ENCODE peak calls at places on chromosomes 16 and 17, in five cellular contexts. One of them, this sample, is unnamed.

GRCh38 chr16:70483426-70483825 is 29.0 kb downstream of the FCSK start:
- DNase-seq in IMR-90: no peak
- DNase-seq in mucosa of descending colon: no peak
- DNase-seq in lung: no peak
- DNase-seq in left ventricle myocardium inferior: no peak
- DNase-seq in this sample: no peak

GRCh38 chr17:62705781-62706597 is 78.5 kb downstream of the MRC2 start:
- DNase-seq in IMR-90: peak; percentile 47
- DNase-seq in mucosa of descending colon: no peak
- DNase-seq in lung: no peak
- DNase-seq in left ventricle myocardium inferior: no peak
- DNase-seq in this sample: no peak

GRCh38 chr17:27428781-27429505 is 27.3 kb upstream of the KSR1 start:
- DNase-seq in IMR-90: no peak
- DNase-seq in mucosa of descending colon: no peak
- DNase-seq in lung: no peak
- DNase-seq in left ventricle myocardium inferior: no peak
- DNase-seq in this sample: no peak

GRCh38 chr16:8849411-8850011 is 19.3 kb downstream of the CARHSP1 start:
- DNase-seq in IMR-90: no peak
- DNase-seq in mucosa of descending colon: no peak
- DNase-seq in lung: no peak
- DNase-seq in left ventricle myocardium inferior: no peak
- DNase-seq in this sample: no peak

GRCh38 chr16:28867241-28867640 is 3.6 kb downstream of the SH2B1 start:
- DNase-seq in IMR-90: no peak
- DNase-seq in mucosa of descending colon: no peak
- DNase-seq in lung: no peak
- DNase-seq in left ventricle myocardium inferior: no peak
- DNase-seq in this sample: no peak

GRCh38 chr16:30186782-30187555 is 3.6 kb downstream of the CORO1A start:
- DNase-seq in IMR-90: no peak
- DNase-seq in mucosa of descending colon: peak; percentile 88
- DNase-seq in lung: peak; percentile 66
- DNase-seq in left ventricle myocardium inferior: peak; percentile 75
- DNase-seq in this sample: peak; percentile 77

GRCh38 chr17:76378548-76379274 is 5.7 kb upstream of the SPHK1 start:
- DNase-seq in IMR-90: no peak
- DNase-seq in mucosa of descending colon: no peak
- DNase-seq in lung: no peak
- DNase-seq in left ventricle myocardium inferior: no peak
- DNase-seq in this sample: no peak

GRCh38 chr16:73483076-73483791 is 435.3 kb upstream of the ZFHX3 start:
- DNase-seq in IMR-90: no peak
- DNase-seq in mucosa of descending colon: no peak
- DNase-seq in lung: no peak
- DNase-seq in left ventricle myocardium inferior: no peak
- DNase-seq in this sample: no peak

GRCh38 chr17:61733021-61733420 is 130.3 kb downstream of the BRIP1 start:
- DNase-seq in IMR-90: no peak
- DNase-seq in mucosa of descending colon: no peak
- DNase-seq in lung: no peak
- DNase-seq in left ventricle myocardium inferior: no peak
- DNase-seq in this sample: no peak

GRCh38 chr17:17500999-17501605 is 4.9 kb upstream of the RASD1 start:
- DNase-seq in IMR-90: no peak
- DNase-seq in mucosa of descending colon: peak; percentile 29
- DNase-seq in lung: no peak
- DNase-seq in left ventricle myocardium inferior: no peak
- DNase-seq in this sample: no peak

GRCh38 chr17:56320443-56320842 is 167.2 kb downstream of the ANKFN1 start:
- DNase-seq in IMR-90: peak; percentile 2
- DNase-seq in mucosa of descending colon: no peak
- DNase-seq in lung: no peak
- DNase-seq in left ventricle myocardium inferior: no peak
- DNase-seq in this sample: no peak

GRCh38 chr16:81410643-81411235 is 33.9 kb upstream of the CMIP start:
- DNase-seq in IMR-90: no peak
- DNase-seq in mucosa of descending colon: peak; percentile 9
- DNase-seq in lung: no peak
- DNase-seq in left ventricle myocardium inferior: no peak
- DNase-seq in this sample: no peak

GRCh38 chr17:82932146-82933005 is 92.6 kb upstream of the ZNF750 start:
- DNase-seq in IMR-90: peak; percentile 86
- DNase-seq in mucosa of descending colon: no peak
- DNase-seq in lung: no peak
- DNase-seq in left ventricle myocardium inferior: peak; percentile 7
- DNase-seq in this sample: no peak

GRCh38 chr17:77391668-77392375 is 251.1 kb downstream of the SEC14L1 start:
- DNase-seq in IMR-90: peak; percentile 99
- DNase-seq in mucosa of descending colon: peak; percentile 60
- DNase-seq in lung: no peak
- DNase-seq in left ventricle myocardium inferior: peak; percentile 57
- DNase-seq in this sample: no peak

GRCh38 chr16:61098505-61098904 is 937.7 kb downstream of the CDH8 start:
- DNase-seq in IMR-90: no peak
- DNase-seq in mucosa of descending colon: no peak
- DNase-seq in lung: no peak
- DNase-seq in left ventricle myocardium inferior: no peak
- DNase-seq in this sample: no peak

GRCh38 chr16:69119536-69119935 is 12.9 kb downstream of the CHTF8 start:
- DNase-seq in IMR-90: no peak
- DNase-seq in mucosa of descending colon: no peak
- DNase-seq in lung: no peak
- DNase-seq in left ventricle myocardium inferior: no peak
- DNase-seq in this sample: no peak

GRCh38 chr16:88716601-88717001 is 10.3 kb downstream of the CTU2 start:
- DNase-seq in IMR-90: no peak
- DNase-seq in mucosa of descending colon: no peak
- DNase-seq in lung: no peak
- DNase-seq in left ventricle myocardium inferior: no peak
- DNase-seq in this sample: no peak

GRCh38 chr16:48091077-48091476 is 64.7 kb downstream of the ABCC12 start:
- DNase-seq in IMR-90: no peak
- DNase-seq in mucosa of descending colon: no peak
- DNase-seq in lung: no peak
- DNase-seq in left ventricle myocardium inferior: no peak
- DNase-seq in this sample: no peak

GRCh38 chr17:82806645-82807044 is 33.2 kb downstream of the ZNF750 start:
- DNase-seq in IMR-90: no peak
- DNase-seq in mucosa of descending colon: peak; percentile 17
- DNase-seq in lung: no peak
- DNase-seq in left ventricle myocardium inferior: no peak
- DNase-seq in this sample: no peak

GRCh38 chr17:11293480-11293879 is 52.5 kb downstream of the SHISA6 start:
- DNase-seq in IMR-90: no peak
- DNase-seq in mucosa of descending colon: no peak
- DNase-seq in lung: no peak
- DNase-seq in left ventricle myocardium inferior: no peak
- DNase-seq in this sample: no peak

GRCh38 chr17:1227917-1228751 is 42.1 kb upstream of the BHLHA9 start:
- DNase-seq in IMR-90: no peak
- DNase-seq in mucosa of descending colon: peak; percentile 70
- DNase-seq in lung: no peak
- DNase-seq in left ventricle myocardium inferior: peak; percentile 52
- DNase-seq in this sample: no peak

GRCh38 chr17:52986056-52986662 is 827.6 kb upstream of the CA10 start:
- DNase-seq in IMR-90: no peak
- DNase-seq in mucosa of descending colon: no peak
- DNase-seq in lung: no peak
- DNase-seq in left ventricle myocardium inferior: no peak
- DNase-seq in this sample: no peak

GRCh38 chr16:8087597-8088279 is 502.6 kb downstream of the TMEM114 start:
- DNase-seq in IMR-90: no peak
- DNase-seq in mucosa of descending colon: no peak
- DNase-seq in lung: no peak
- DNase-seq in left ventricle myocardium inferior: no peak
- DNase-seq in this sample: no peak

GRCh38 chr16:3610698-3611144 is 685 bp downstream of the SLX4 start:
- DNase-seq in IMR-90: no peak
- DNase-seq in mucosa of descending colon: no peak
- DNase-seq in lung: no peak
- DNase-seq in left ventricle myocardium inferior: no peak
- DNase-seq in this sample: no peak

GRCh38 chr17:80396680-80397387 is 18.1 kb upstream of the ENDOV start:
- DNase-seq in IMR-90: no peak
- DNase-seq in mucosa of descending colon: no peak
- DNase-seq in lung: no peak
- DNase-seq in left ventricle myocardium inferior: no peak
- DNase-seq in this sample: no peak

GRCh38 chr16:24035127-24035842 is 199.5 kb downstream of the PRKCB start:
- DNase-seq in IMR-90: no peak
- DNase-seq in mucosa of descending colon: peak; percentile 38
- DNase-seq in lung: no peak
- DNase-seq in left ventricle myocardium inferior: no peak
- DNase-seq in this sample: peak; percentile 73

GRCh38 chr16:51137097-51137496 is 14.0 kb downstream of the SALL1 start:
- DNase-seq in IMR-90: no peak
- DNase-seq in mucosa of descending colon: no peak
- DNase-seq in lung: no peak
- DNase-seq in left ventricle myocardium inferior: no peak
- DNase-seq in this sample: no peak

GRCh38 chr17:1056761-1057160 is 59.8 kb downstream of the TIMM22 start:
- DNase-seq in IMR-90: no peak
- DNase-seq in mucosa of descending colon: peak; percentile 21
- DNase-seq in lung: no peak
- DNase-seq in left ventricle myocardium inferior: no peak
- DNase-seq in this sample: no peak

GRCh38 chr17:17902877-17903276 is 66.1 kb upstream of the SREBF1 start:
- DNase-seq in IMR-90: no peak
- DNase-seq in mucosa of descending colon: no peak
- DNase-seq in lung: no peak
- DNase-seq in left ventricle myocardium inferior: no peak
- DNase-seq in this sample: no peak

GRCh38 chr17:42774066-42774750 is 959 bp downstream of the VPS25 start:
- DNase-seq in IMR-90: peak; percentile 55
- DNase-seq in mucosa of descending colon: no peak
- DNase-seq in lung: no peak
- DNase-seq in left ventricle myocardium inferior: no peak
- DNase-seq in this sample: no peak

GRCh38 chr16:78075800-78076199 is 23.7 kb upstream of the WWOX start:
- DNase-seq in IMR-90: no peak
- DNase-seq in mucosa of descending colon: no peak
- DNase-seq in lung: no peak
- DNase-seq in left ventricle myocardium inferior: no peak
- DNase-seq in this sample: no peak

GRCh38 chr16:89324056-89325010 is 106.8 kb downstream of the ZNF778 start:
- DNase-seq in IMR-90: peak; percentile 92
- DNase-seq in mucosa of descending colon: peak; percentile 26
- DNase-seq in lung: no peak
- DNase-seq in left ventricle myocardium inferior: no peak
- DNase-seq in this sample: no peak

GRCh38 chr16:86819523-86819887 is 241.2 kb downstream of the FOXL1 start:
- DNase-seq in IMR-90: no peak
- DNase-seq in mucosa of descending colon: no peak
- DNase-seq in lung: no peak
- DNase-seq in left ventricle myocardium inferior: no peak
- DNase-seq in this sample: no peak
- TF ChIP-seq CTCF in IMR-90: peak; percentile 47
- TF ChIP-seq CTCF in mucosa of descending colon: no peak
- TF ChIP-seq CTCF in lung: no peak
- TF ChIP-seq CTCF in left ventricle myocardium inferior: peak; percentile 36
- TF ChIP-seq CTCF in this sample: no peak

DNA sequence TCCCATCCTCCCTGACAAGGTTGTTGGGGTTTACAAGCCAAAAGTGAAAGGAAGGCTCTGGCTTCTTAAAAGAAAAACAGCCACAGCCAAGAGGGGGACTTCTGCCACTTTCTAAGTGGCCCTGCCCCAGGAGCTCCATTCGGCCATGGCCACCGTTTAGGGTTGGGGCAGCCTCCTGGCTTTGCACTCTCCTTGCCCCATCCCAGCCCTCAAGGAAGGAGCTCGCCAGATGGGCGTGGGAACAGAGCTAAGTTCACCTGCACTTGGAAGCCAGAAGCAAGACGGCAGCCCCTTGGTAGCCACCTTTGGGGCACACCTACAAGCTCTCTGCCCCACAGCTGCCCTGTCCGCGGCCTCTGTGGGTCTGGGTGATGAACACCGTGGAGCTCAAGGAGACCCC is 122.4 kb upstream of the CDC42EP4 start:
- DNase-seq in IMR-90: no peak
- DNase-seq in mucosa of descending colon: no peak
- DNase-seq in lung: no peak
- DNase-seq in left ventricle myocardium inferior: no peak
- DNase-seq in this sample: no peak
- TF ChIP-seq CTCF in IMR-90: no peak
- TF ChIP-seq CTCF in mucosa of descending colon: no peak
- TF ChIP-seq CTCF in lung: no peak
- TF ChIP-seq CTCF in left ventricle myocardium inferior: no peak
- TF ChIP-seq CTCF in this sample: no peak

GRCh38 chr17:66287911-66288310 is 14.5 kb upstream of the PRKCA start:
- DNase-seq in IMR-90: no peak
- DNase-seq in mucosa of descending colon: peak; percentile 48
- DNase-seq in lung: no peak
- DNase-seq in left ventricle myocardium inferior: no peak
- DNase-seq in this sample: no peak

GRCh38 chr17:66292351-66292750 is 10.1 kb upstream of the PRKCA start:
- DNase-seq in IMR-90: no peak
- DNase-seq in mucosa of descending colon: no peak
- DNase-seq in lung: no peak
- DNase-seq in left ventricle myocardium inferior: no peak
- DNase-seq in this sample: no peak

GRCh38 chr17:66285149-66285548 is 17.3 kb upstream of the PRKCA start:
- DNase-seq in IMR-90: no peak
- DNase-seq in mucosa of descending colon: no peak
- DNase-seq in lung: no peak
- DNase-seq in left ventricle myocardium inferior: no peak
- DNase-seq in this sample: no peak

GRCh38 chr17:66290097-66290722 is 12.2 kb upstream of the PRKCA start:
- DNase-seq in IMR-90: no peak
- DNase-seq in mucosa of descending colon: no peak
- DNase-seq in lung: no peak
- DNase-seq in left ventricle myocardium inferior: no peak
- DNase-seq in this sample: no peak
- TF ChIP-seq CTCF in IMR-90: peak; percentile 29
- TF ChIP-seq CTCF in mucosa of descending colon: no peak
- TF ChIP-seq CTCF in lung: no peak
- TF ChIP-seq CTCF in left ventricle myocardium inferior: peak; percentile 33
- TF ChIP-seq CTCF in this sample: no peak

GRCh38 chr17:2723505-2723996 is 12.0 kb upstream of the CLUH start:
- DNase-seq in IMR-90: no peak
- DNase-seq in mucosa of descending colon: peak; percentile 76
- DNase-seq in lung: no peak
- DNase-seq in left ventricle myocardium inferior: no peak
- DNase-seq in this sample: no peak

GRCh38 chr17:2723997-2724782 is 12.6 kb upstream of the CLUH start:
- DNase-seq in IMR-90: no peak
- DNase-seq in mucosa of descending colon: peak; percentile 84
- DNase-seq in lung: no peak
- DNase-seq in left ventricle myocardium inferior: peak; percentile 48
- DNase-seq in this sample: no peak

GRCh38 chr17:2721603-2722002 is 10.0 kb upstream of the CLUH start:
- DNase-seq in IMR-90: no peak
- DNase-seq in mucosa of descending colon: no peak
- DNase-seq in lung: no peak
- DNase-seq in left ventricle myocardium inferior: no peak
- DNase-seq in this sample: no peak

GRCh38 chr17:2722611-2723010 is 11.0 kb upstream of the CLUH start:
- DNase-seq in IMR-90: no peak
- DNase-seq in mucosa of descending colon: no peak
- DNase-seq in lung: no peak
- DNase-seq in left ventricle myocardium inferior: no peak
- DNase-seq in this sample: no peak

GRCh38 chr17:2724783-2725164 is 13.2 kb upstream of the CLUH start:
- DNase-seq in IMR-90: peak; percentile 26
- DNase-seq in mucosa of descending colon: peak; percentile 77
- DNase-seq in lung: no peak
- DNase-seq in left ventricle myocardium inferior: no peak
- DNase-seq in this sample: no peak
- TF ChIP-seq CTCF in IMR-90: peak; percentile 7
- TF ChIP-seq CTCF in mucosa of descending colon: no peak
- TF ChIP-seq CTCF in lung: no peak
- TF ChIP-seq CTCF in left ventricle myocardium inferior: peak; percentile 37
- TF ChIP-seq CTCF in this sample: no peak